ENCODE peak calls at places on chromosome 20, in eight cellular contexts. B is stimulated activated CD4-positive, alpha-beta T cell treated with anti-CD3 and anti-CD28 coated beads, Interleukin-15, amount 100 ng/mL, for 24 hours; O is stimulated activated CD8-positive, alpha-beta memory T cell treated with anti-CD3 and anti-CD28 coated beads, Interleukin-7, amount 100 ng/mL, for 1 hour; H is T-helper 17 cell; Q is left cardiac atrium; K is GM12865; F is HS-27A; P is cerebellum. E is an unnamed sample.

GRCh38 chr20:8981482-8981881 is 87.4 kb upstream of the PLCB4 start:
- DNase-seq in O (no peak), H (no peak), B (no peak), K (no peak), Q (no peak), P (no peak), F (no peak), E (no peak)

GRCh38 chr20:4113996-4114603 is 98.7 kb upstream of the RNF24 start:
- DNase-seq in H (no peak), Q (no peak), P (peak; percentile 77), O (no peak), F (no peak), K (no peak), B (no peak), E (no peak)

GRCh38 chr20:38630727-38631126 is 29.1 kb downstream of the ARHGAP40 start:
- DNase-seq in H (no peak), Q (no peak), B (no peak), K (no peak), F (no peak), O (no peak), P (no peak), E (no peak)

GRCh38 chr20:36062799-36063198 is 91.7 kb upstream of the EPB41L1 start:
- DNase-seq in F (no peak), H (no peak), P (no peak), B (no peak), K (no peak), Q (no peak), O (no peak), E (no peak)

GRCh38 chr20:60262967-60263603 is 304.9 kb downstream of the CDH26 start:
- DNase-seq in K (peak; percentile 5), O (peak; percentile 39), Q (no peak), F (no peak), B (peak; percentile 64), P (no peak), H (peak; percentile 48), E (no peak)

GRCh38 chr20:3374296-3374695 is 33.2 kb downstream of the DNAAF9 start:
- DNase-seq in P (no peak), K (no peak), O (no peak), F (no peak), H (no peak), Q (no peak), B (no peak), E (no peak)

GRCh38 chr20:46939031-46939430 is 44.4 kb downstream of the EYA2 start:
- DNase-seq in P (no peak), B (no peak), K (peak; percentile 15), F (no peak), Q (no peak), H (no peak), O (no peak), E (no peak)

GRCh38 chr20:62651285-62652021 is 9.2 kb downstream of the SLCO4A1 start:
- DNase-seq in Q (peak; percentile 80), F (no peak), H (peak; percentile 81), B (peak; percentile 83), O (peak; percentile 62), K (peak; percentile 96), P (no peak), E (peak; percentile 76)

GRCh38 chr20:8398289-8399051 is 266.4 kb downstream of the PLCB1 start:
- DNase-seq in O (no peak), F (no peak), B (no peak), H (no peak), P (no peak), K (no peak), Q (no peak), E (no peak)

GRCh38 chr20:51022803-51023616 is at the start of gene KCNG1:
- DNase-seq in H (no peak), K (no peak), F (peak; percentile 51), Q (peak; percentile 79), P (peak; percentile 89), B (peak; percentile 83), O (no peak), E (peak; percentile 68)

GRCh38 chr20:48984575-48985219 is 61.4 kb upstream of the CSE1L start:
- DNase-seq in P (no peak), Q (no peak), O (no peak), B (no peak), H (no peak), F (no peak), K (no peak), E (no peak)

GRCh38 chr20:13220857-13221297 is at the start of gene ISM1:
- DNase-seq in P (no peak), H (peak; percentile 33), F (no peak), K (peak; percentile 10), O (no peak), B (peak; percentile 54), Q (peak; percentile 25), E (peak; percentile 43)

GRCh38 chr20:63553933-63554290 is at the start of gene FNDC11:
- DNase-seq in B (peak; percentile 56), H (no peak), P (no peak), F (no peak), K (peak; percentile 45), O (no peak), Q (peak; percentile 68), E (no peak)

GRCh38 chr20:17916365-17916996 is 52.1 kb downstream of the SNX5 start:
- DNase-seq in K (peak; percentile 25), O (no peak), Q (no peak), B (no peak), P (peak; percentile 53), F (no peak), H (no peak), E (peak; percentile 57)

GRCh38 chr20:41139227-41140093 is 2.1 kb downstream of the PLCG1 start:
- DNase-seq in B (peak; percentile 37), H (no peak), P (no peak), O (no peak), Q (no peak), F (no peak), K (no peak), E (no peak)

GRCh38 chr20:63504642-63505041 is 5.8 kb upstream of the EEF1A2 start:
- DNase-seq in H (no peak), F (no peak), P (no peak), O (no peak), K (no peak), B (no peak), Q (no peak), E (no peak)

GRCh38 chr20:44891826-44892225 is 6.3 kb downstream of the YWHAB start:
- DNase-seq in B (no peak), Q (no peak), O (no peak), H (no peak), K (no peak), F (no peak), P (no peak), E (no peak)

GRCh38 chr20:31637660-31638059 is at the start of gene COX4I2:
- DNase-seq in K (no peak), H (no peak), F (no peak), Q (peak; percentile 33), O (no peak), B (no peak), P (no peak), E (no peak)

GRCh38 chr20:44759595-44759994 is 13.9 kb downstream of the KCNK15 start:
- DNase-seq in B (no peak), Q (no peak), F (no peak), K (no peak), H (no peak), P (no peak), O (no peak), E (no peak)

GRCh38 chr20:48999890-49000870 is 45.9 kb upstream of the CSE1L start:
- DNase-seq in H (no peak), O (no peak), B (no peak), F (no peak), Q (no peak), P (no peak), K (no peak), E (no peak)

GRCh38 chr20:20229595-20229994 is 138.3 kb upstream of the INSM1 start:
- DNase-seq in P (no peak), F (no peak), H (no peak), Q (no peak), O (no peak), K (peak; percentile 16), B (no peak), E (no peak)

GRCh38 chr20:53829086-53829703 is 235.6 kb upstream of the ZNF217 start:
- DNase-seq in B (no peak), K (peak; percentile 49), P (no peak), H (no peak), Q (no peak), O (no peak), F (peak; percentile 98), E (no peak)

GRCh38 chr20:37669773-37670236 is 24.0 kb upstream of the CTNNBL1 start:
- DNase-seq in Q (no peak), P (no peak), B (no peak), O (no peak), K (no peak), H (no peak), F (no peak), E (no peak)

GRCh38 chr20:8718214-8718613 is 350.7 kb upstream of the PLCB4 start:
- DNase-seq in O (no peak), P (no peak), Q (no peak), K (no peak), B (no peak), F (no peak), H (no peak), E (no peak)

GRCh38 chr20:32988008-32988407 is 16.2 kb downstream of the SUN5 start:
- DNase-seq in H (no peak), Q (peak; percentile 49), O (no peak), B (no peak), F (no peak), P (no peak), K (no peak), E (no peak)

GRCh38 chr20:5780233-5781217 is 30.3 kb downstream of the SHLD1 start:
- DNase-seq in F (no peak), Q (no peak), P (no peak), H (no peak), B (no peak), O (no peak), K (peak; percentile 34), E (no peak)

GRCh38 chr20:48035961-48036731 is 250.9 kb upstream of the SULF2 start:
- DNase-seq in F (no peak), O (no peak), K (no peak), P (no peak), Q (no peak), B (no peak), H (no peak), E (no peak)

GRCh38 chr20:10374036-10374435 is 60.0 kb downstream of the MKKS start:
- DNase-seq in O (no peak), K (no peak), Q (no peak), F (no peak), B (no peak), H (no peak), P (no peak), E (no peak)

GRCh38 chr20:3595541-3595940 is 67.7 kb downstream of the GFRA4 start:
- DNase-seq in F (no peak), Q (no peak), H (no peak), P (no peak), B (no peak), O (no peak), K (no peak), E (no peak)

GRCh38 chr20:62795023-62795761 is 1.1 kb upstream of the MRGBP start:
- DNase-seq in B (peak; percentile 84), Q (no peak), P (peak; percentile 67), K (peak; percentile 74), F (no peak), H (peak; percentile 42), O (peak; percentile 35), E (peak; percentile 71)

GRCh38 chr20:37295595-37295994 is 6.1 kb downstream of the MANBAL start:
- DNase-seq in Q (no peak), P (no peak), O (no peak), B (no peak), F (no peak), K (no peak), H (no peak), E (no peak)

GRCh38 chr20:40711078-40711477 is 22.0 kb upstream of the MAFB start:
- DNase-seq in K (no peak), Q (no peak), P (no peak), F (no peak), H (no peak), O (no peak), B (no peak), E (no peak)

GRCh38 chr20:32638848-32639247 is 34.9 kb downstream of the C20orf203 start:
- DNase-seq in F (no peak), Q (no peak), O (no peak), B (no peak), P (no peak), K (no peak), H (no peak), E (no peak)

GRCh38 chr20:30168025-30168799 is 1089.3 kb upstream of the DEFB115 start:
- DNase-seq in Q (peak; percentile 22), O (no peak), P (no peak), B (peak; percentile 45), H (no peak), K (no peak), F (no peak), E (peak; percentile 68)